ENCODE peak calls at places on chromosomes 16 and 17, in seven cellular contexts. J, S, K, A, B, U and H are unnamed samples.

GRCh38 chr17:40499551-40500189 is 1.8 kb downstream of the TNS4 start:
- DNase-seq in S (peak; percentile 7), B (peak; percentile 88), J (no peak), U (no peak), K (no peak), A (peak; percentile 89), H (no peak)

GRCh38 chr16:23847251-23847650 is 11.5 kb downstream of the PRKCB start:
- DNase-seq in K (no peak), B (no peak), S (no peak), J (no peak), U (no peak), A (no peak), H (no peak)

GRCh38 chr16:79776243-79776884 is 175.8 kb upstream of the MAF start:
- DNase-seq in B (peak; percentile 71), K (no peak), S (no peak), A (peak; percentile 55), U (no peak), J (no peak), H (no peak)

GRCh38 chr17:72953621-72954020 is 138.9 kb downstream of the SLC39A11 start:
- DNase-seq in K (no peak), U (no peak), A (no peak), J (no peak), B (no peak), S (no peak), H (no peak)

GRCh38 chr16:68786685-68787418 is 49.8 kb downstream of the CDH1 start:
- DNase-seq in A (peak; percentile 48), S (peak; percentile 75), U (no peak), B (no peak), K (no peak), J (no peak), H (no peak)

GRCh38 chr16:30561212-30561816 is 3.1 kb upstream of the ZNF764 start:
- DNase-seq in K (no peak), B (no peak), U (peak; percentile 26), J (no peak), S (no peak), A (no peak), H (no peak)

GRCh38 chr16:28543072-28543471 is 4.3 kb upstream of the NUPR1 start:
- DNase-seq in J (no peak), U (no peak), S (no peak), B (no peak), A (no peak), K (no peak), H (no peak)

GRCh38 chr17:42632949-42633444 is 23.5 kb downstream of the TUBG1 start:
- DNase-seq in J (no peak), A (no peak), U (no peak), S (no peak), K (no peak), B (no peak), H (peak; percentile 9)

GRCh38 chr17:19242323-19242722 is 5.2 kb downstream of the EPN2 start:
- DNase-seq in U (no peak), K (no peak), J (no peak), B (no peak), A (no peak), S (no peak), H (no peak)

GRCh38 chr16:3157229-3158013 is 22.6 kb downstream of the ZNF213 start:
- DNase-seq in K (no peak), U (peak; percentile 26), S (no peak), J (no peak), B (peak; percentile 82), A (peak; percentile 57), H (peak; percentile 49)

GRCh38 chr16:1150511-1150982 is 2.4 kb upstream of the CACNA1H start:
- DNase-seq in J (peak; percentile 17), B (no peak), U (peak; percentile 55), S (no peak), K (no peak), A (peak; percentile 39), H (no peak)